ENCODE peak calls at places on chromosomes 16 and 17, in five cellular contexts. M, I, Q, N and C are unnamed samples.

GRCh38 chr17:14211246-14211645 is 25.4 kb downstream of the CDRT15 start:
- DNase-seq in M (no peak), I (no peak), Q (no peak), N (no peak), C (no peak)

GRCh38 chr16:20916927-20917326 is 16.4 kb downstream of the LYRM1 start:
- DNase-seq in M (no peak), I (no peak), Q (no peak), N (no peak), C (no peak)

GRCh38 chr17:66347661-66348604 is 45.5 kb downstream of the PRKCA start:
- DNase-seq in M (no peak), I (no peak), Q (no peak), N (no peak), C (no peak)

GRCh38 chr17:78664476-78665384 is 87.5 kb upstream of the DNAH17 start:
- DNase-seq in M (no peak), I (no peak), Q (no peak), N (no peak), C (no peak)

GRCh38 chr16:10466861-10467260 is 81.0 kb downstream of the ATF7IP2 start:
- DNase-seq in M (no peak), I (no peak), Q (no peak), N (no peak), C (no peak)

GRCh38 chr16:55444754-55445485 is 34.1 kb upstream of the MMP2 start:
- DNase-seq in M (no peak), I (no peak), Q (no peak), N (no peak), C (no peak)

GRCh38 chr17:50359005-50359699 is 13.2 kb downstream of the XYLT2 start:
- DNase-seq in M (no peak), I (no peak), Q (no peak), N (no peak), C (no peak)

GRCh38 chr16:75580-76501 is 2.2 kb upstream of the MPG start:
- DNase-seq in M (peak), I (no peak), Q (no peak), N (peak), C (no peak)

GRCh38 chr17:3982541-3983017 is 18.3 kb upstream of the ATP2A3 start:
- DNase-seq in M (no peak), I (no peak), Q (no peak), N (peak), C (no peak)

GRCh38 chr16:23131436-23131835 is 17.8 kb downstream of the USP31 start:
- DNase-seq in M (no peak), I (no peak), Q (no peak), N (no peak), C (no peak)

GRCh38 chr17:72764632-72765041 is 327.9 kb downstream of the SLC39A11 start:
- DNase-seq in M (no peak), I (no peak), Q (no peak), N (no peak), C (no peak)

GRCh38 chr16:50526249-50526648 is 21.9 kb upstream of the NKD1 start:
- DNase-seq in M (no peak), I (no peak), Q (no peak), N (no peak), C (no peak)

GRCh38 chr16:67459066-67459857 is 21.7 kb downstream of the ATP6V0D1 start:
- DNase-seq in M (no peak), I (no peak), Q (no peak), N (peak), C (no peak)

GRCh38 chr17:79843917-79844815 is 4.9 kb upstream of the CBX4 start:
- DNase-seq in M (peak), I (no peak), Q (peak), N (peak), C (no peak)

GRCh38 chr17:68777856-68778694 is 176.9 kb upstream of the FAM20A start:
- DNase-seq in M (no peak), I (no peak), Q (no peak), N (no peak), C (no peak)
- TF ChIP-seq REST in M (no peak), I (no peak), Q (no peak), N (no peak), C (no peak)

DNA sequence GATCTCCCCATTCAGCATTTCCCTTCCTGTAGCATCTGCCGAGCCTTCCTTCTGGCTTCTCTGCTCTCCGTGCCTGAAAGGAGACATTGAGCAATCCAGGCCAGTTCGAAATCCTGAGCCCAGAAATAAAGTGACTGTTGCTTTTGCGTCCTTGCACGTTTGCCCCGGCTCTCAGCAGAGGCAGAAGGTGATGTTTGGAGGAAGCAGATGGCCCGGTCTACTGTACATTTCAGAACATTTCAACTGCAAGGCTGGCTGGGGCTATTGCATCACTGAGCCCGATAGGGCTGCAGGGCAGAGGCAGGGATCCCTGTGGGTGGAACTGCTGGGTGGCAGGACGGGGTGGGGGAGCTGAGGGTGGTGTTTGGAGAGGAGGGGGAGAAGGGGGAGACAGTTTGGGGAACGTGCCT is 29.5 kb downstream of the IRF8 start:
- DNase-seq in M (no peak), I (no peak), Q (no peak), N (no peak), C (no peak)
- TF ChIP-seq REST in M (no peak), I (no peak), Q (no peak), N (no peak), C (no peak)

GRCh38 chr17:17694229-17695081 is 13.2 kb downstream of the RAI1 start:
- DNase-seq in M (peak), I (no peak), Q (peak), N (peak), C (no peak)
- TF ChIP-seq REST in M (no peak), I (no peak), Q (no peak), N (no peak), C (no peak)

DNA sequence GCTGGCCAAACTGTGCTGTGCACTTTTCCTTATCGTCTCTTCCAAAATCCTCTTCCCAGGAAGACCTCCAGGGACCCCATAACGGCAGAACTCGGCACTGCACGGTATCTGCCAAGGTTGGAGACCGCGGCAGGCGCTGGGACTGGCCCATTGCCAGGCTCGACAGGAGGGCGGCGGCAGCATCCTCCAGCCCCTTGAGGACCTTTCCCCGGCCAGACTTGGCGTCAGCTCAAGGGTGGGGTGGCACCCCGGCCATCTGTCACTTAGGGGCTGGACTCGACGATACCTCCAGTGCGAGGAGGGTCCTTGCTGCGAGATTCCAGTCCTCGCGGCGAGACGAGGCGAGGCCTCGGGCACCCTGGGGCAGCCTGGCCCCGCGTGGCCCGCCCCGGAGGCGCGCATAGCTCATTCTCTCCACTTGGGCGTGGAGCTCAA is 777 bp downstream of the ACLY start:
- DNase-seq in M (peak), I (no peak), Q (no peak), N (peak), C (no peak)
- TF ChIP-seq REST in M (no peak), I (no peak), Q (no peak), N (no peak), C (no peak)

GRCh38 chr16:1768061-1768766 is 3.1 kb downstream of the NME3 start:
- DNase-seq in M (no peak), I (no peak), Q (no peak), N (no peak), C (no peak)
- TF ChIP-seq REST in M (no peak), I (no peak), Q (no peak), N (no peak), C (no peak)

GRCh38 chr16:68786685-68787418 is 49.8 kb downstream of the CDH1 start:
- DNase-seq in M (no peak), I (no peak), Q (no peak), N (no peak), C (no peak)
- TF ChIP-seq REST in M (no peak), I (no peak), Q (no peak), N (no peak), C (no peak)

GRCh38 chr17:1024076-1024475 is 27.1 kb downstream of the TIMM22 start:
- DNase-seq in M (no peak), I (no peak), Q (no peak), N (no peak), C (no peak)

GRCh38 chr17:1021147-1021546 is 24.2 kb downstream of the TIMM22 start:
- DNase-seq in M (no peak), I (no peak), Q (no peak), N (no peak), C (no peak)

GRCh38 chr17:1022278-1023024 is 25.5 kb downstream of the TIMM22 start:
- DNase-seq in M (no peak), I (no peak), Q (no peak), N (no peak), C (no peak)

GRCh38 chr17:1018547-1018946 is 21.6 kb downstream of the TIMM22 start:
- DNase-seq in M (no peak), I (no peak), Q (no peak), N (no peak), C (no peak)

GRCh38 chr17:1019451-1019850 is 22.5 kb downstream of the TIMM22 start:
- DNase-seq in M (no peak), I (no peak), Q (no peak), N (no peak), C (no peak)
- TF ChIP-seq REST in M (no peak), I (no peak), Q (no peak), N (no peak), C (no peak)

GRCh38 chr17:39841202-39841601 is 22.9 kb downstream of the IKZF3 start:
- DNase-seq in M (no peak), I (no peak), Q (no peak), N (no peak), C (no peak)

GRCh38 chr17:39835038-39835786 is 28.9 kb downstream of the IKZF3 start:
- DNase-seq in M (peak), I (no peak), Q (no peak), N (no peak), C (no peak)

GRCh38 chr17:39838784-39839183 is 25.3 kb downstream of the IKZF3 start:
- DNase-seq in M (no peak), I (no peak), Q (no peak), N (no peak), C (no peak)

GRCh38 chr17:39836117-39836516 is 28.0 kb downstream of the IKZF3 start:
- DNase-seq in M (no peak), I (no peak), Q (no peak), N (no peak), C (no peak)

DNA sequence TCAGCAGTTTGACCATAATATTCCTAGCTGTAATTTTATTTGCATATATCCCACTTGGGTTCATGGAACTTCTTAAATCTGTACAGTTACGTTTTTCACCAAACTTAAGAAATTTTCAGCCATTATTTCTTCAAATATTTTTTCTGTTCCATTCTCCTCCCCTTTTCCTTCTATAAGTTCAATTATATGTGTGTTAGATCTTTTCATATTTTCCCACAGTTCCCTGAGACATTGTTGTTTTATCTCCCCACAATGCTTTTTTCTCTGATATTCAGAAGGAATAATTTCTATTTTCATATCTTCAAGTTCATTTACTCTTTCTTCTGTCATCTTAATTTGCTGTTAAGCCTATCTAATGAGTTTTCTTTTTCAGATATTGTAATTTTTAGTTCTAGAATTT is 26.1 kb downstream of the IKZF3 start:
- DNase-seq in M (no peak), I (no peak), Q (no peak), N (no peak), C (no peak)
- TF ChIP-seq REST in M (no peak), I (no peak), Q (no peak), N (no peak), C (no peak)

GRCh38 chr17:63702616-63703015 is 2.7 kb upstream of the LIMD2 start:
- DNase-seq in M (no peak), I (no peak), Q (no peak), N (no peak), C (no peak)

GRCh38 chr17:63702223-63702577 is 2.3 kb upstream of the LIMD2 start:
- DNase-seq in M (no peak), I (no peak), Q (no peak), N (no peak), C (no peak)

GRCh38 chr17:63703556-63704258 is 3.8 kb upstream of the LIMD2 start:
- DNase-seq in M (no peak), I (no peak), Q (no peak), N (no peak), C (no peak)

GRCh38 chr17:63704259-63704576 is 4.3 kb upstream of the LIMD2 start:
- DNase-seq in M (no peak), I (no peak), Q (no peak), N (no peak), C (no peak)

DNA sequence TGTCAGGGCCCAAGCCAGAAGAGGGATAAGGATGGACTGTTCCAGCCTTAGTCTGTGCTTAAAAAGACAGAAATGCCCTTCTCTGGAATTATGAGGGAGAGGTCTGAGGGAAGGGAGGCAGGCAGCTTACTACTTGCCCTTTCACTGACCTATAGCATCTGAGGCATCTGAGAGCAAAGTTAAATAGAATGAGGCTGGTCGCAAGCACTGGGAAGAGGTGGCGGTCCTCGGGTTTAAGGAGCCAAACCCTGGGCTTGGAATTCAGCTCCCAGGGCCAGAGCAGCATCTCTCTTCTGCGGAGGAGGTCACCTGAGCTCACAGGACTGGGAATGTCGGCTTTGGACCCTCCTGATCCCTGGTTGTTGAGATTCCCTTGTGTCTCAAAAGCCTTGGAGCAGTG is 3.1 kb upstream of the LIMD2 start:
- DNase-seq in M (no peak), I (no peak), Q (no peak), N (no peak), C (no peak)
- TF ChIP-seq REST in M (no peak), I (no peak), Q (no peak), N (no peak), C (no peak)